ENCODE peak calls at places on chromosomes 5 and 9, in six cellular contexts. P is activated CD8-positive, alpha-beta T cell treated with anti-CD3 and anti-CD28 coated beads for 36 hours; D is heart left ventricle; N is AG09319; Z is AG04450; T is IMR-90. O is an unnamed sample.

GRCh38 chr5:172839669-172840068 is 5.6 kb downstream of the ERGIC1 start:
- DNase-seq in N (no peak), D (no peak), Z (no peak), P (no peak), T (no peak), O (no peak)

GRCh38 chr9:6034954-6035353 is 19.5 kb upstream of the RANBP6 start:
- DNase-seq in Z (no peak), N (no peak), D (no peak), T (no peak), P (no peak), O (no peak)

GRCh38 chr5:174444791-174445190 is 279.6 kb upstream of the MSX2 start:
- DNase-seq in Z (no peak), T (no peak), P (no peak), N (no peak), D (no peak), O (no peak)

GRCh38 chr5:96677496-96677895 is 15.3 kb downstream of the CAST start:
- DNase-seq in N (no peak), D (no peak), P (no peak), T (no peak), Z (no peak), O (no peak)

GRCh38 chr5:13866792-13867191 is 77.7 kb downstream of the DNAH5 start:
- DNase-seq in N (peak), P (peak), Z (no peak), D (peak), T (peak), O (no peak)

GRCh38 chr9:100437860-100438805 is 11.2 kb downstream of the MSANTD3 start:
- DNase-seq in P (peak), T (peak), N (no peak), D (peak), Z (peak), O (peak)

GRCh38 chr9:134631881-134632280 is 9.7 kb upstream of the COL5A1 start:
- DNase-seq in D (no peak), N (no peak), T (no peak), Z (no peak), P (no peak), O (no peak)

GRCh38 chr5:82163459-82164108 is 114.6 kb downstream of the RPS23 start:
- DNase-seq in Z (no peak), P (no peak), T (peak), D (no peak), N (no peak), O (no peak)

GRCh38 chr5:111261610-111262009 is 37.4 kb downstream of the CAMK4 start:
- DNase-seq in Z (no peak), P (peak), D (no peak), T (no peak), N (no peak), O (no peak)

GRCh38 chr9:106587021-106587420 is 275.9 kb upstream of the ZNF462 start:
- DNase-seq in Z (no peak), T (no peak), P (no peak), D (no peak), N (no peak), O (no peak)

GRCh38 chr5:141524604-141525597 is 36.0 kb downstream of the PCDHGC5 start:
- DNase-seq in P (peak), N (peak), T (peak), Z (peak), D (peak), O (peak)

GRCh38 chr9:33858346-33858869 is 41.4 kb downstream of the UBE2R2 start:
- DNase-seq in T (peak), D (no peak), N (no peak), P (no peak), Z (no peak), O (no peak)

GRCh38 chr5:140007311-140007710 is 35.8 kb downstream of the NRG2 start:
- DNase-seq in N (no peak), T (no peak), P (no peak), D (no peak), Z (no peak), O (no peak)

GRCh38 chr5:53406630-53407316 is 73.7 kb upstream of the FST start:
- DNase-seq in P (no peak), T (peak), N (no peak), Z (peak), D (no peak), O (no peak)

GRCh38 chr5:142143878-142144277 is 35.3 kb downstream of the NDFIP1 start:
- DNase-seq in P (no peak), T (peak), D (no peak), N (no peak), Z (peak), O (no peak)

GRCh38 chr5:83376461-83376860 is 95.1 kb upstream of the VCAN start:
- DNase-seq in N (no peak), Z (no peak), D (no peak), T (no peak), P (no peak), O (no peak)

GRCh38 chr9:119959846-119960545 is 590.8 kb upstream of the BRINP1 start:
- DNase-seq in Z (no peak), D (no peak), N (no peak), T (no peak), P (no peak), O (no peak)

GRCh38 chr9:4435197-4435596 is 55.1 kb upstream of the SLC1A1 start:
- DNase-seq in D (no peak), N (peak), T (peak), Z (no peak), P (no peak), O (no peak)

GRCh38 chr5:147611483-147611882 is 101.6 kb upstream of the DPYSL3 start:
- DNase-seq in T (no peak), N (no peak), D (no peak), P (no peak), Z (no peak), O (no peak)

GRCh38 chr9:123684393-123685149 is 245.4 kb downstream of the DENND1A start:
- DNase-seq in P (no peak), D (no peak), Z (no peak), T (no peak), N (no peak), O (no peak)

GRCh38 chr9:91882628-91883027 is 67.4 kb downstream of the ROR2 start:
- DNase-seq in N (no peak), T (no peak), D (no peak), Z (no peak), P (peak), O (no peak)

GRCh38 chr9:70566743-70567142 is 152.3 kb upstream of the KLF9 start:
- DNase-seq in Z (no peak), N (no peak), D (no peak), P (peak), T (no peak), O (no peak)

GRCh38 chr5:16588434-16589214 is 28.2 kb downstream of the RETREG1 start:
- DNase-seq in Z (no peak), P (no peak), T (no peak), N (no peak), D (no peak), O (no peak)

GRCh38 chr5:65186646-65187227 is 295.0 kb downstream of the ADAMTS6 start:
- DNase-seq in Z (no peak), D (no peak), N (no peak), P (no peak), T (no peak), O (no peak)

GRCh38 chr5:37184748-37185364 is 64.3 kb downstream of the CPLANE1 start:
- DNase-seq in D (no peak), N (no peak), Z (no peak), T (no peak), P (no peak), O (no peak)

GRCh38 chr9:85602742-85603141 is 139.0 kb downstream of the AGTPBP1 start:
- DNase-seq in N (no peak), P (no peak), D (peak), Z (no peak), T (no peak), O (no peak)

GRCh38 chr9:85605905-85606304 is 135.8 kb downstream of the AGTPBP1 start:
- DNase-seq in P (no peak), Z (no peak), D (no peak), T (no peak), N (no peak), O (no peak)

GRCh38 chr9:85603920-85604319 is 137.8 kb downstream of the AGTPBP1 start:
- DNase-seq in P (no peak), Z (no peak), T (no peak), N (no peak), D (peak), O (no peak)

GRCh38 chr9:85599540-85600140 is 142.1 kb downstream of the AGTPBP1 start:
- DNase-seq in D (no peak), T (peak), N (no peak), Z (no peak), P (no peak), O (no peak)

GRCh38 chr9:85600675-85601263 is 141.0 kb downstream of the AGTPBP1 start:
- DNase-seq in P (peak), T (no peak), Z (no peak), N (no peak), D (peak), O (no peak)
- TF ChIP-seq CTCF in P (no peak), T (no peak), Z (no peak), N (no peak), D (no peak), O (no peak)

DNA sequence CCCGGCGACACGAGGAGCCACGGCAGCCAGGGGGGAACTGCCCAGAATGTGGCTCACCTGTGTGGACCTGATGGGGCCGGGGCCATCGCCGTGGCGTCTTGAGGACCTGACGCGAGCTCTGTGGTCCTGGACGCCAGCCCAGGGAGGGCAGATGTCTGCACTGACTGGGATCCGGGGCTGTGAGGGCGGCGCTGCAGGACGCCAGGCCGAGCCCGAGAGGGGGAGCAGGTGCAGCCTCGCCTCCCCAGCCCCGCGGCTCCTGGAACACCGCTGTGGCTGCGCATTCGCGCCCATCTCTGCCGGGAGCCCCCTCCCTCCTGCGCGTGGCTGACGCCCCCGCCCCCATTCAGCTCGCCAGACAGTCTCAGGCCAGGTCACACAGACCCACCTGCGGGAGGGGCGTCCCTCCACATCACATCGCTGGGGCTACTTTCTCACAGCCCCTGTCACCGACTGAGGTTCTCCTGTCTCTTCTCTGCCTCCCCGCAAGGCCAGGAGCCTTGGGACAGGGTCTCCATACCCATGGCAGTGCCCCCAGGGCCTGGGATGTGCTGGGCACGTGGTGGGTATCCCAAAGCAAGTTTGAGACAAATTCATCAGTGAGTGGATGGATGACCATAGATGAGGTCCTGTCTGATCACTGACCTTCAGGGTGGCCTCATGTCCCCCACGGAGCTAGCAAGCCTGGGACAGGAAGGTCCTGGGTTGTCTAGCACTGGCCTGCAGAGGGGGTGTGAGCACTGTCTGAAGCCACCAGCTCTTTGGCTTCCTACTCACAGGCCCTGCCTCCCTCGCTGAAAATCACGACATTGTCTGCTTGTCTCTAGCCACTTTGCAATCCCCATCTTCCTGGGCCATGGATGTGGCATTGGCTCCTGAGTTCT is 47.3 kb downstream of the RASGEF1C start:
- DNase-seq in Z (no peak), T (no peak), D (no peak), P (no peak), N (no peak), O (no peak)
- TF ChIP-seq CTCF in Z (peak), T (no peak), D (no peak), P (no peak), N (no peak), O (no peak)

DNA sequence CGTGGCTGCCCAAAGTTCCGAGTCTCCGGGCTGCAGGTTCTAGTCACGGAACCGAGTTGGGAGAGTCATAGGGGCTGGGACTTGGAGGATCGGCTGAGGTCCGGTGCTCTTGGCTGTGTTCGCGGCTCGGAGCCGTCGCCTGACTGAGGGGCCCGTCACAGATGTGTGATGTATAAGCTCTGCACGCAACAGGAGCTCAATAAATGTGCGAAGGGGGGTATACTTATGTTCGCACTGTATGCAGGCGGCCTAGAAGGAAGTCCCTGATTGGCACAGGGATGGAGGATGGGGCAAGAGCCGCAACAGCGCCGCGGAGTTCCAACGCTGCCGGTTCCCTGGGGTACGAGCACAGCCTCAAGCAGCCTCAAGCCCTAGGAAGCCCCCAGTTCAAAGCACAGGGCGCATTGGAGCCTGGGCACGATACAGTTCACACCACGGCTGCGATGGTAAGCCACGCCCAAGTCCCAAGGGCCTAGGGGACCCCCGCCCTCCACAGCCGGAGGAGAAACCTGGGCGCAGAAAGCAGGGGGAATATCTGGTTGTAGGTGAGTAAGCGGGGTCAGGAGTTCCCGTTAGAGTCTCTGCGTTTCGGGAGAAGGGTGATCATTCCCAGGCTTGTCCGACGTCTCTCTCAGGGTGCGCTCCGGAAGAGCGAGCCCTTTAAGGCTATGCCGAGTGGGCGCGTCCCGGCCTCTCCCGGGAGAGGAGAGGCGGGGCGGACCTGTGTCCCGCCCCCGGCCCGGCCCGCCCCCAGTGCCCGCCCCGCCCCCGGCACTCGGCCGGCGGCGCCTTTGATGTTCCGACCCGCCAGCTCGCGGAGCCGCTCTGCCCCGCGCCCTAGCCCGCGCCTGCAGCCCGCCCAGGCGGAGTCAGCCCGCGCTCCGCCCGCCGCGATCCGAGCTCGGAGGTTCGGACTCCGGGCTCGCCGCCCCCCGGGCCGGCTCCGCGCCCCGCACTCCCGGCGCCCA is at the start of gene TCF7:
- DNase-seq in P (peak), T (peak), D (peak), Z (peak), N (peak), O (peak)
- TF ChIP-seq CTCF in P (no peak), T (no peak), D (no peak), Z (no peak), N (no peak), O (no peak)

GRCh38 chr5:59354811-59355210 is 538.7 kb downstream of the PDE4D start:
- DNase-seq in Z (no peak), N (no peak), T (no peak), P (no peak), D (no peak), O (no peak)

GRCh38 chr5:59354274-59354673 is 539.3 kb downstream of the PDE4D start:
- DNase-seq in Z (no peak), N (no peak), P (no peak), D (no peak), T (peak), O (no peak)

GRCh38 chr5:59346987-59347386 is 546.5 kb downstream of the PDE4D start:
- DNase-seq in Z (no peak), D (no peak), N (no peak), T (no peak), P (no peak), O (no peak)

GRCh38 chr5:59348189-59348588 is 545.3 kb downstream of the PDE4D start:
- DNase-seq in T (no peak), N (no peak), D (no peak), P (no peak), Z (no peak), O (no peak)

DNA sequence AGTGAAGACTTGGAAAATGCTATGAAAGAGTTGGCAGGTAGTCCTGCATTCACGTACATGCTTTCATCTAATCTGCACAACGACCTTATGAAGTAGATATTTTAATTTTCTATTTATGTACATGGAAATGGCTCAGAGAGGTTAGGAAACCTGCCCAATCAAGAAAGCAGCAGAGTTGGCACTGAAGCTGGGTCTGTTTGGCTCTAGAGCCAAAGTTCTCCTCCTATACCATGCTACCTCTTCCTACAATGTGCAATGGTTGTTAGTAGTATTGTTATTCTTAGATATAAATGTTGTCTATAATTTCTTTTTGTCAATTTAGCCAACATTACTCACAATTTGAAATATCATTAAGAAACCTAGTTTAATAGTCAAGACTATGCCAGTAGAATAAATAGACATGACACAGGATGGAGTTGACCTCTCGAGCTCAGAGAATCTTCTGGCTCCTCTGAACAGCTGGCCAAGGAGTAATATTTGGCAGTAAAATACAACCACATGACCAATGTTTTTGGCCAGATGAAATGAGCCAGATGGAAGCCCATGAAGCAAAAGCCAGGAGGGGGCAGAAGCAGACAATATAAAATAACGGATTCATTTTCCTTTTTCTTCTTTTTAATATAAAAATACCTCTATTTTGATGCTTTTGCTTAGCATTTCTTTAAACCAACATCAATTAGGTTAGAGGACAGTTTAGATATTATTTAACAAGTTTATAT is 542.3 kb downstream of the PDE4D start:
- DNase-seq in P (no peak), D (no peak), T (peak), N (no peak), Z (no peak), O (no peak)
- TF ChIP-seq CTCF in P (no peak), D (no peak), T (no peak), N (no peak), Z (no peak), O (no peak)

DNA sequence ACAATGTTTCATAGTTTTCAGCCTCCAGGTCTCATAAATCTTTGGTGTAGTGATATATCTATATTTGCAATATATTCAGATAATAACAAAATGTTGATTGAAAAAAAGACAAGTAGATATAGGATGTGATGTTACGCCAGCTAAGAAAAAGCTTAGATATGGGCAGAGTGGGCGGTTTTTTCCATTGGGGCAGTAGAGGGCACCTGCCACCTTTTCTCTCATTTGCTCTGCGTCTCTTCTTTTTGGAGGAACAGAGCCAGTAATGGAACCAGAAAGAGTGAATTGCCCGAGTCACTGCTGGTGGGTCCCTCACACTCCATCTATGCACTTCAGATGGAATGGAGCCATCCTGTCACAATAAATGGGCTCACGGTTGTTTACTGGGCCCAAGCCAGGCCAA is 62.1 kb upstream of the FANCC start:
- DNase-seq in T (no peak), P (peak), D (no peak), N (no peak), Z (no peak), O (no peak)
- TF ChIP-seq CTCF in T (no peak), P (no peak), D (no peak), N (no peak), Z (no peak), O (no peak)